ENCODE peak calls at places on chromosomes 6 and 20, in eight cellular contexts. Y is ureter, P is MM.1S, V is HCT116, B is progenitor cell of endocrine pancreas, S is T-helper 22 cell, X is GM12892, T is K562. U is an unnamed sample.

GRCh38 chr20:21251278-21251677 is 51.9 kb upstream of the XRN2 start:
- DNase-seq in Y (no peak), P (no peak), V (no peak), B (no peak), S (no peak), X (no peak), T (no peak), U (no peak)

GRCh38 chr20:52761867-52762266 is 210.3 kb upstream of the TSHZ2 start:
- DNase-seq in Y (no peak), P (no peak), V (no peak), B (no peak), S (no peak), X (no peak), T (no peak), U (no peak)

GRCh38 chr20:64160536-64161495 is 3.4 kb upstream of the MYT1 start:
- DNase-seq in Y (no peak), P (no peak), V (no peak), B (no peak), S (no peak), X (no peak), T (no peak), U (no peak)

GRCh38 chr6:138374815-138375214 is 2.9 kb upstream of the SMIM28 start:
- DNase-seq in Y (no peak), P (no peak), V (no peak), B (no peak), S (no peak), X (no peak), T (no peak), U (no peak)

GRCh38 chr6:15786846-15787245 is 124.0 kb upstream of the DTNBP1 start:
- DNase-seq in Y (no peak), P (no peak), V (no peak), B (no peak), S (no peak), X (no peak), T (no peak), U (no peak)

GRCh38 chr6:123564363-123564762 is 72.4 kb downstream of the TRDN start:
- DNase-seq in Y (no peak), P (no peak), V (no peak), B (no peak), S (no peak), X (no peak), T (no peak), U (no peak)

GRCh38 chr6:42979523-42980177 is 669 bp upstream of the PEX6 start:
- DNase-seq in Y (no peak), P (peak), V (no peak), B (no peak), S (no peak), X (no peak), T (no peak), U (no peak)

GRCh38 chr6:13662651-13663334 is 47.7 kb downstream of the NOL7 start:
- DNase-seq in Y (no peak), P (no peak), V (no peak), B (no peak), S (no peak), X (no peak), T (no peak), U (no peak)

GRCh38 chr20:2738734-2739398 is 46.3 kb downstream of the EBF4 start:
- DNase-seq in Y (no peak), P (no peak), V (no peak), B (no peak), S (no peak), X (no peak), T (no peak), U (no peak)

GRCh38 chr6:128509709-128510108 is 10.7 kb downstream of the PTPRK start:
- DNase-seq in Y (no peak), P (no peak), V (no peak), B (no peak), S (no peak), X (no peak), T (no peak), U (no peak)

GRCh38 chr20:278607-279571 is 11.7 kb downstream of the C20orf96 start:
- DNase-seq in Y (peak), P (no peak), V (no peak), B (no peak), S (no peak), X (no peak), T (no peak), U (no peak)

GRCh38 chr6:144346719-144347446 is 61.7 kb downstream of the UTRN start:
- DNase-seq in Y (no peak), P (no peak), V (peak), B (no peak), S (no peak), X (no peak), T (no peak), U (peak)

GRCh38 chr6:24719125-24719931 is at the start of gene C6orf62:
- DNase-seq in Y (no peak), P (peak), V (no peak), B (no peak), S (peak), X (peak), T (peak), U (peak)

GRCh38 chr6:3518356-3518841 is 61.5 kb upstream of the SLC22A23 start:
- DNase-seq in Y (peak), P (no peak), V (peak), B (no peak), S (no peak), X (no peak), T (no peak), U (peak)

GRCh38 chr6:165231581-165232276 is 77.7 kb downstream of the C6orf118 start:
- DNase-seq in Y (no peak), P (no peak), V (peak), B (no peak), S (no peak), X (no peak), T (no peak), U (no peak)

GRCh38 chr6:118621799-118622470 is 29.5 kb downstream of the CEP85L start:
- DNase-seq in Y (no peak), P (no peak), V (no peak), B (no peak), S (no peak), X (no peak), T (no peak), U (no peak)

GRCh38 chr20:58629213-58629575 is 21.9 kb upstream of the STX16 start:
- DNase-seq in Y (no peak), P (no peak), V (no peak), B (no peak), S (no peak), X (no peak), T (no peak), U (no peak)

GRCh38 chr20:57811373-57812020 is 101.7 kb upstream of the PMEPA1 start:
- DNase-seq in Y (no peak), P (no peak), V (no peak), B (no peak), S (no peak), X (no peak), T (no peak), U (no peak)

GRCh38 chr20:53643031-53643832 is 49.6 kb upstream of the ZNF217 start:
- DNase-seq in Y (peak), P (peak), V (peak), B (no peak), S (peak), X (peak), T (peak), U (peak)

GRCh38 chr6:128599036-128599435 is 78.6 kb upstream of the PTPRK start:
- DNase-seq in Y (no peak), P (no peak), V (no peak), B (no peak), S (no peak), X (no peak), T (no peak), U (peak)

GRCh38 chr6:89350281-89351037 is 2.1 kb downstream of the UBE2J1 start:
- DNase-seq in Y (no peak), P (peak), V (no peak), B (no peak), S (no peak), X (no peak), T (no peak), U (no peak)

GRCh38 chr6:43947860-43948259 is 177.8 kb downstream of the VEGFA start:
- DNase-seq in Y (peak), P (no peak), V (no peak), B (no peak), S (no peak), X (no peak), T (no peak), U (no peak)

GRCh38 chr20:59987135-59987534 is 28.9 kb downstream of the CDH26 start:
- DNase-seq in Y (no peak), P (no peak), V (no peak), B (no peak), S (no peak), X (no peak), T (no peak), U (no peak)

GRCh38 chr20:46501337-46501942 is 11.9 kb downstream of the ZNF334 start:
- DNase-seq in Y (no peak), P (no peak), V (no peak), B (no peak), S (no peak), X (no peak), T (no peak), U (peak)

GRCh38 chr20:15772826-15773225 is 800.4 kb downstream of the KIF16B start:
- DNase-seq in Y (no peak), P (no peak), V (no peak), B (no peak), S (no peak), X (no peak), T (no peak), U (no peak)

GRCh38 chr20:63029358-63030121 is 22.8 kb upstream of the BHLHE23 start:
- DNase-seq in Y (no peak), P (no peak), V (no peak), B (no peak), S (no peak), X (no peak), T (no peak), U (no peak)